ENCODE peak calls at places on chromosome 6, in five cellular contexts. P is fibroblast of lung, V is Karpas-422, G is HCT116, Y is SK-N-MC. U is an unnamed sample.

GRCh38 chr6:28648878-28649375 is 123.2 kb downstream of the GPX5 start:
- DNase-seq in P (no peak), V (no peak), G (no peak), Y (no peak), U (peak)

GRCh38 chr6:88983532-88983931 is 20.1 kb upstream of the RNGTT start:
- DNase-seq in P (peak), V (peak), G (peak), Y (no peak), U (peak)

GRCh38 chr6:120924214-120924613 is 410.1 kb downstream of the TBC1D32 start:
- DNase-seq in P (no peak), V (no peak), G (no peak), Y (no peak), U (no peak)

GRCh38 chr6:154380733-154381132 is 24.1 kb upstream of the IPCEF1 start:
- DNase-seq in P (no peak), V (no peak), G (no peak), Y (no peak), U (no peak)

GRCh38 chr6:43575105-43575771 is 600 bp downstream of the XPO5 start:
- DNase-seq in P (peak), V (peak), G (no peak), Y (no peak), U (peak)

GRCh38 chr6:160431791-160432404 is 83.7 kb downstream of the SLC22A3 start:
- DNase-seq in P (peak), V (no peak), G (no peak), Y (no peak), U (no peak)

GRCh38 chr6:163600331-163600730 is 185.8 kb downstream of the QKI start:
- DNase-seq in P (peak), V (no peak), G (no peak), Y (no peak), U (no peak)

GRCh38 chr6:170376386-170377084 is 70.0 kb downstream of the FAM120B start:
- DNase-seq in P (no peak), V (no peak), G (no peak), Y (no peak), U (no peak)

GRCh38 chr6:27294409-27294808 is 17.7 kb downstream of the POM121L2 start:
- DNase-seq in P (no peak), V (no peak), G (no peak), Y (no peak), U (no peak)

GRCh38 chr6:62445521-62445920 is 159.5 kb upstream of the KHDRBS2 start:
- DNase-seq in P (no peak), V (no peak), G (no peak), Y (no peak), U (no peak)

GRCh38 chr6:158703840-158704822 is 54.3 kb downstream of the SYTL3 start:
- DNase-seq in P (peak), V (peak), G (peak), Y (no peak), U (peak)

GRCh38 chr6:20632696-20633095 is 98.4 kb downstream of the CDKAL1 start:
- DNase-seq in P (no peak), V (no peak), G (no peak), Y (no peak), U (no peak)

GRCh38 chr6:129507059-129507807 is 202.7 kb downstream of the ARHGAP18 start:
- DNase-seq in P (no peak), V (no peak), G (no peak), Y (no peak), U (no peak)

GRCh38 chr6:20722442-20722841 is 188.2 kb downstream of the CDKAL1 start:
- DNase-seq in P (no peak), V (no peak), G (no peak), Y (no peak), U (no peak)

GRCh38 chr6:129356129-129356528 is 353.8 kb downstream of the ARHGAP18 start:
- DNase-seq in P (no peak), V (no peak), G (no peak), Y (no peak), U (no peak)

GRCh38 chr6:165662041-165662491 is 975 bp downstream of the PDE10A start:
- DNase-seq in P (peak), V (no peak), G (no peak), Y (no peak), U (peak)

GRCh38 chr6:155155787-155156447 is 107.9 kb upstream of the CLDN20 start:
- DNase-seq in P (no peak), V (no peak), G (no peak), Y (no peak), U (peak)

GRCh38 chr6:166490671-166491500 is 95.6 kb downstream of the RAMACL start:
- DNase-seq in P (peak), V (no peak), G (no peak), Y (no peak), U (peak)

DNA sequence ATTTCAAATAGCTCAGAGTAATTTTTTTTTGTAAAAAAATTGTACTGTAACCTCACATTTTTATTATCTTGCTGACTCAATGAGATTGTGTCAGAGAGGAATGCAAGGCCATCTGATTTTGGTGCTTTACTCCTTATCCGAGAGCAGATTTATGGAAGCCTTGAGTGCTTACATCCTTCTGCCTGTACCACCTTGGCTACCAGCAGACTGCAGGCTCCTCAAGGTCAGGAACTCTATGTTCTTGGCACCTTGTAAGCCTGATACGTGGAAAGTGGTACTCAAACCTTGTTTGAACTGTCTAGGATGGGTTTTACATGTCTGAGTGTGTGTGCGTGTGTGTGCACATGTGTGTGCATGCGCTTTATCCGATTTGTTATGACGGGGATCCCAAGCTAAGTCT is 80.0 kb upstream of the MLIP start:
- DNase-seq in P (peak), V (no peak), G (no peak), Y (no peak), U (no peak)
- H3K9ac ChIP-seq in P (no peak), V (no peak), G (no peak), Y (no peak), U (no peak)

DNA sequence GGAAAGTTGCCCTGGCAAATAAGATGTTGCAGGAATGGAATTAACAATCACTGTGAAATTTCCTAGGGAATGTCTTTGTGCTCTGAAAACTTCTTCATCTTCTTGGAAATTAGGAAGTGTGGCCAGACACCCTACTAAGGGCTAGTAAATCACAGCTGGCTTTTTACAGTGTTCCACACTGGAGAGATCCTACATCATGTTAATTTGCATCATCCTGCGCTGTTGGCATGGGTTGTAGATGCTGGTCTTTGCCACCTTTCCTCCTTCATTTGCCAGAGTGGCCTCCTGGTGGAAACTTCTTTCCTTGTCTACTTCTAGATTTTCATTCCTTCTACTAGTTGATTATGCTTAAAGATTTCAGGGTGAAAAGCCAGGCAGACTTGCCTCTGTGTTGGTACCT is 2.7 kb downstream of the TNFAIP3 start:
- DNase-seq in P (no peak), V (peak), G (no peak), Y (no peak), U (no peak)
- H3K9ac ChIP-seq in P (no peak), V (no peak), G (no peak), Y (no peak), U (peak)

GRCh38 chr6:75601608-75602163 is at the start of gene SENP6:
- DNase-seq in P (peak), V (peak), G (peak), Y (no peak), U (peak)

GRCh38 chr6:75602897-75603395 is 1.3 kb downstream of the SENP6 start:
- DNase-seq in P (no peak), V (no peak), G (no peak), Y (no peak), U (peak)

GRCh38 chr6:75602164-75602896 is 650 bp downstream of the SENP6 start:
- DNase-seq in P (peak), V (peak), G (peak), Y (no peak), U (peak)

GRCh38 chr6:75605635-75606034 is 4.0 kb downstream of the SENP6 start:
- DNase-seq in P (no peak), V (no peak), G (no peak), Y (no peak), U (no peak)

GRCh38 chr6:75604294-75604693 is 2.6 kb downstream of the SENP6 start:
- DNase-seq in P (no peak), V (no peak), G (no peak), Y (no peak), U (no peak)
- H3K9ac ChIP-seq in P (no peak), V (no peak), G (no peak), Y (no peak), U (peak)

DNA sequence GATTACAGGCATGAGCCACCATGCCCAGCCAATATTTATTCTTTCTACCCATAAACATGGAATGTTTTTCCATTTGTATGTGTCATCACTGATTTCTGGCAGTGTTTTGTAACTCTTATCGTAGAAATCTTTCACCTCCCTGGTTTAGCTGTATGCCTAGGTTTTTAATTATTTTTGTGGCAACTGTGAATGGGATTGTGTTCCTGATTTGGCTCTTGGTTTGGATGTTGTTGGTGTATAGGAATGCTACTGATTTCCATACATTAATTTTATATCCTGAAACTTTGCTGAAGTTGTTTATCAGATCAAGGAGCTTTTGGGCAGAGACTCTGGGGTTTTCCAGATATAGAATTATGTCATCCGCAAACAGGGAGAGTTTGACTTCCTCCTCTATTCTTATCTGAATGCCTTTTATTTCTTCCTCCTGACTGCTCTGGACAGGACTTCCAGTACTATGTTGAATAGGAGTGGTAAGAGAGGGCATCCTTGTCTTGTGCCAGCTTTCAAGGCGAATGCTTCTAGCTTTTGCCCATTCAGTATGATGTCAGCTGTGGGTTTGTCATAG is 198.6 kb downstream of the ZDHHC14 start:
- DNase-seq in P (peak), V (no peak), G (no peak), Y (no peak), U (no peak)
- H3K9ac ChIP-seq in P (no peak), V (no peak), G (no peak), Y (no peak), U (no peak)

GRCh38 chr6:50661636-50662035 is 51.7 kb upstream of the TFAP2D start:
- DNase-seq in P (no peak), V (no peak), G (no peak), Y (no peak), U (no peak)

GRCh38 chr6:50658561-50658960 is 54.8 kb upstream of the TFAP2D start:
- DNase-seq in P (no peak), V (no peak), G (no peak), Y (no peak), U (no peak)

GRCh38 chr6:50654155-50654554 is 59.2 kb upstream of the TFAP2D start:
- DNase-seq in P (no peak), V (no peak), G (no peak), Y (no peak), U (no peak)

GRCh38 chr6:50655848-50656453 is 57.4 kb upstream of the TFAP2D start:
- DNase-seq in P (no peak), V (peak), G (no peak), Y (peak), U (peak)

DNA sequence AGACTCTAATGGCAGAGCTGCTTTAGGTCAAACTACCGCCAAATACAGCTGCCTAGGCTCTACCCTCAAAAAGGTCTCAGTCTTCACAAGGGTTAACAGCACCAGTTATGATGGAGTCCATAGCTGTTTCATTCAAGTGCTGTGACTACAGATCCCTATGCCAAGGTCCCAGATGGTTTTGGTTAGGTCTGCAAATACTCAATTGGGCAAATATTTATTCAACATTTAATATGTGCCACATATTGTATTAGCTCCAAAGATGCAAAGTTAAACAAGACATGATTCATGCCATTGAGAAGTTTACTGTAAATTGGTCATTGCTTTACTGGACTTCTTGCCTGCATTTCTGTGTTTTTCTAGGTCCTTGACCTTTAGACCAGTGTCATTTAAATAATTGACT is 55.8 kb upstream of the TFAP2D start:
- DNase-seq in P (no peak), V (no peak), G (no peak), Y (no peak), U (no peak)
- H3K9ac ChIP-seq in P (no peak), V (no peak), G (no peak), Y (no peak), U (no peak)

DNA sequence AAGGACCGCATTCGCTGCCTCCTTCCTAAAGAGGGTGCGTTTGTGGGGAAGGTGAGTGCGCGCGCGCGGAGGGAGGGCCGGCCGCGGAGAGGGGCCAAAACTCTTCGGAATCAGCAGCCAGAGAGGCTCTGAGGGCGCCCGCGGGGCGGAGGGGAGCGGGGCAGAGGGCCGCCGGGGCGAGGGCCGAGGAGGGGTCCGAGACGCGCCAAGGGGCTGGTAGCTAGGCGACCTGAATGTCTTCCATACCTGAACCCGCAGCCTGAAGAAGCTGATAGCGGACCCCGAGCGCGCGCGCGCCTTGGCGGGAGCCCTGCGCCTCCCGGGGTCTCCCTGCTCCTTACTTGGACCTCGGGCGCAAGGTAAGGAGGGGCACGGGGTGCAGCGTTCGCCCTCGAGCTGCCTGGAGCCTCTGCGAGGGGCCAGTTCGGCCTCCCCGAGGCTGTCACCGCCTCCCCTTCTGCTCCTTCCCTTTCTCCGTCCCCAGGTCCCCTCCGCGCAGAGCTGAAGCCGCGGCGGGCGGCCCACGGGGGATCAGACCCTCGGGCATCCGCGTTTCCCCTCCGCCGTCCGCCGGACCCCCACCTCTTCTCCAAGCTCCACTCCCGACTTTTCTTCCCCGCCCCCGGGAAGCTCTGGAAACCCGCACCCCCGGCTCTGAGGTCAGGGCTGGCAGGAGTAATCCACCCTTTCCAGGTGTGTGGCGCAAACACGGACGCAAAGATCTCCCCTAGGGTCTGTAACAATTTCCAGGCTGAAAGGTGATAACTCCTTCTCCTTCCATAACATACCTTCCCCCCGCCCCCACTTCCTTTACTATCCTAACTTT is 13.1 kb upstream of the DEK start:
- DNase-seq in P (peak), V (no peak), G (no peak), Y (no peak), U (peak)
- H3K9ac ChIP-seq in P (no peak), V (no peak), G (no peak), Y (no peak), U (peak)

DNA sequence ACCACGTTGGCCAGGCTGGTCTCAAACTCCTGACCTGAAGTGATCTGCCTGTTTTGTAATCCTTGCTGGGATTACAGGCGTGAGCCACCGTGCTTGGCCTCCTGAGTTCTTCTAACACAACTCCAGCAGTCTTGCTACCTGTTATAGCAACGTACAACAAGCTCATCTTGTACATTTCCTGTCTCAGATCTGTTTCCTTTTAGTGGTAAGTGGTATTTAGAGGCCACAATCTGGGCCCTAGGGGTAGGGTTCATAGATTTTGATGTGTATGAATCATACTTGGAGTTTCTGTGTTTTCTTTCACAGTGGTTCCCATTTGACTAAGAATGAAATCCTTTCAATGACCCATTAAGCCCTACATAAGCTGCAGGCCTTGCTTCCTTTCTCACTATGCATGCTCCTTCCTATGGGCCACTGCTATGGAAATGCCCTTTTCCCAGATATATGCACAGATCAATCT is 27.1 kb upstream of the SYNCRIP start:
- DNase-seq in P (peak), V (peak), G (no peak), Y (no peak), U (peak)
- H3K9ac ChIP-seq in P (no peak), V (no peak), G (no peak), Y (no peak), U (no peak)

DNA sequence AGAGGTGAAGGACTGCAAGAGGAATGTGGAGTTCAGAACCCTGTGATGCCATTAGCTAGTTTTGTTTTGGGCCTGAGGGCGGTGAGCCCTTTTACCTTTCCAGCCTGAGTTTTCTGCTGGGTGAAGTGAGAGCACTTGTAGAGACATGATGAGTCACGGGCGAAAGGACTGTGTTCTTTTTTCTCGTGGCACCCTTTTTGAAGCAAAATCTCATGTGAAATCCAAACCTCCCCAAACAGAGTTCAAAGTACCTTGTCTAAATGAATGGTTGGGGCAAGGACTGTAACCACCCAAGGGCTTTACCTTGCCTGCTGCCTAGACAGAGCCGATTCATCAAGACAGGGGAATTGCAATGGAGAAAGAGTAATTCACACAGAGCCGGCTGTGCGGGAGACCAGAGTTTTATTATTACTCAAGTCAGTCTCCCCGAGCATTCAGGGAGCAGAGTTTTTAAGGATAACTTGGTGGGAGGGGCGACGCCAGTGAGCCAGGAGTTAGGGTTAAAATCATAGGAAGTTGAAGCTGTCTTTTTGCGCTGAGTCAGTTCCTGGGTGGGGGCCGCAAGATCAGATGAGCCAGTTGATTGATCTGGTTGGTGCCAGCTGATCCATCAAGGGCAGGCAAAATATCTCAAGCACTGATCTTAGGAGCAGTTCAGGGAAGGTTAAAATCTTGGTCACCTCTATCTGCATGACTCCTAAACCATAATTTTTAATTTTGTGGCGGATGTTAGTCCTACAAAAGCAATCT is 25.8 kb downstream of the SAMD5 start:
- DNase-seq in P (no peak), V (no peak), G (no peak), Y (no peak), U (no peak)
- H3K9ac ChIP-seq in P (no peak), V (no peak), G (no peak), Y (peak), U (no peak)

DNA sequence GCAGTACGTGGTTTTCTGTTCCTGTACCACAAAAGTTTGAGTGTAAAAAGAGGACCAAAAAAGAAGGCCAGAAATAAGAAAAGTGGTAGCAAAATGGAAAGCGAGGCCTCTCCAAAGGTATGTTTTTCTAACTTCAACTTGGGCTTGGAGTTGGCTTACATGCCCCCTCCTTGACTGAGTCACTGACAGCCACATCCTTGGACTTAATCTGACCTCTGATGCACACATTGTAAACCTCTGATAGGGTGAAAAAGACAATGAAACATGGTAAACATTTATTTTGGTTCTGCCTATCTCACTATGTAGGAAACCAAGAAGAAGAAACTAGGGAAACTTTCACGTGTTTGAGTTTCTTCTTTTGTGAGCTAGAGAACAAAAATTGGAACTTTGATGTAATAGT is 503.2 kb upstream of the ID4 start:
- DNase-seq in P (peak), V (no peak), G (no peak), Y (no peak), U (peak)
- H3K9ac ChIP-seq in P (no peak), V (no peak), G (no peak), Y (no peak), U (no peak)